ENCODE peak calls at places on chromosomes 5 and 9, in eight cellular contexts. W, P, R, T, O, L, H and A are unnamed samples.

GRCh38 chr9:107060026-107060425 is 197.1 kb downstream of the ZNF462 start:
- DNase-seq in W (no peak), P (no peak), R (no peak), T (no peak), O (no peak), L (no peak), H (no peak), A (no peak)

GRCh38 chr9:97578846-97579245 is 54.3 kb downstream of the TSTD2 start:
- DNase-seq in W (no peak), P (no peak), R (no peak), T (no peak), O (no peak), L (no peak), H (no peak), A (no peak)

GRCh38 chr5:67215592-67216471 is 19.2 kb upstream of the CD180 start:
- DNase-seq in W (peak; percentile 83), P (peak; percentile 46), R (peak; percentile 56), T (no peak), O (no peak), L (no peak), H (no peak), A (peak; percentile 82)

GRCh38 chr9:135098400-135099105 is 11.1 kb downstream of the OLFM1 start:
- DNase-seq in W (peak; percentile 68), P (no peak), R (no peak), T (no peak), O (no peak), L (peak; percentile 65), H (no peak), A (no peak)

GRCh38 chr9:19130436-19130835 is 3.1 kb upstream of the PLIN2 start:
- DNase-seq in W (peak; percentile 88), P (no peak), R (no peak), T (peak; percentile 33), O (no peak), L (no peak), H (no peak), A (no peak)

GRCh38 chr9:137032893-137033292 is 1.0 kb upstream of the FUT7 start:
- DNase-seq in W (no peak), P (no peak), R (no peak), T (no peak), O (no peak), L (no peak), H (no peak), A (no peak)

GRCh38 chr5:92455011-92455410 is 1071.9 kb upstream of the ARRDC3 start:
- DNase-seq in W (no peak), P (no peak), R (no peak), T (no peak), O (no peak), L (no peak), H (no peak), A (no peak)

GRCh38 chr5:77356740-77357139 is 135.4 kb downstream of the WDR41 start:
- DNase-seq in W (peak; percentile 15), P (no peak), R (no peak), T (peak; percentile 47), O (peak; percentile 4), L (peak; percentile 53), H (no peak), A (no peak)

GRCh38 chr5:123000731-123001130 is 35.8 kb downstream of the PPIC start:
- DNase-seq in W (peak; percentile 95), P (no peak), R (no peak), T (no peak), O (no peak), L (no peak), H (no peak), A (no peak)

GRCh38 chr9:137000177-137000930 is 4.0 kb upstream of the CLIC3 start:
- DNase-seq in W (no peak), P (no peak), R (no peak), T (peak; percentile 53), O (peak; percentile 47), L (no peak), H (no peak), A (no peak)

GRCh38 chr9:18182636-18183035 is 291.3 kb upstream of the ADAMTSL1 start:
- DNase-seq in W (no peak), P (no peak), R (no peak), T (no peak), O (no peak), L (no peak), H (no peak), A (no peak)